ENCODE peak calls at places on chromosomes 6 and 20, in five cellular contexts. N is H1, K is heart left ventricle, T is body of pancreas, B is A549. M is an unnamed sample.

GRCh38 chr6:48486373-48486772 is 375.4 kb upstream of the PTCHD4 start:
- DNase-seq in B (no peak), T (no peak), N (no peak), K (no peak), M (no peak)

GRCh38 chr6:105836889-105837288 is 249.2 kb upstream of the PRDM1 start:
- DNase-seq in N (no peak), T (no peak), K (no peak), B (no peak), M (no peak)

GRCh38 chr20:52438326-52438963 is 246.9 kb upstream of the ZFP64 start:
- DNase-seq in K (no peak), T (no peak), B (no peak), N (peak), M (no peak)

GRCh38 chr6:50990750-50991446 is 172.2 kb downstream of the TFAP2B start:
- DNase-seq in N (no peak), B (no peak), K (no peak), T (no peak), M (no peak)

GRCh38 chr6:72461144-72461543 is 160.7 kb upstream of the KCNQ5 start:
- DNase-seq in N (no peak), T (no peak), K (no peak), B (no peak), M (no peak)

GRCh38 chr6:170289971-170290305 is 940 bp downstream of the DLL1 start:
- DNase-seq in T (no peak), K (no peak), N (no peak), B (no peak), M (no peak)

GRCh38 chr6:158039571-158040050 is 57.9 kb downstream of the SYNJ2 start:
- DNase-seq in T (no peak), N (no peak), K (no peak), B (no peak), M (peak)

GRCh38 chr6:136550330-136551071 is at the start of gene MAP7:
- DNase-seq in T (peak), B (peak), K (peak), N (peak), M (peak)

GRCh38 chr6:136403166-136403980 is 113.7 kb upstream of the BCLAF1 start:
- DNase-seq in B (peak), N (no peak), K (no peak), T (no peak), M (peak)

GRCh38 chr6:74940211-74940610 is 265.6 kb downstream of the COL12A1 start:
- DNase-seq in N (no peak), B (no peak), K (no peak), T (no peak), M (no peak)

GRCh38 chr20:48015136-48015925 is 230.1 kb upstream of the SULF2 start:
- DNase-seq in B (no peak), K (no peak), T (no peak), N (no peak), M (no peak)

GRCh38 chr20:5696011-5696559 is 54.1 kb upstream of the SHLD1 start:
- DNase-seq in T (no peak), B (peak), K (no peak), N (no peak), M (no peak)

GRCh38 chr20:21699216-21699508 is 6.3 kb upstream of the PAX1 start:
- DNase-seq in K (no peak), T (no peak), B (no peak), N (no peak), M (no peak)

GRCh38 chr6:96522469-96523009 is 933 bp downstream of the UFL1 start:
- DNase-seq in B (no peak), K (no peak), N (no peak), T (no peak), M (peak)

GRCh38 chr20:53681352-53682212 is 87.9 kb upstream of the ZNF217 start:
- DNase-seq in B (no peak), N (no peak), T (peak), K (no peak), M (no peak)

GRCh38 chr20:53677447-53678314 is 84.0 kb upstream of the ZNF217 start:
- DNase-seq in T (peak), B (peak), N (no peak), K (peak), M (peak)

GRCh38 chr20:53678315-53678989 is 84.8 kb upstream of the ZNF217 start:
- DNase-seq in T (no peak), B (no peak), N (no peak), K (no peak), M (no peak)

GRCh38 chr20:53678990-53679596 is 85.5 kb upstream of the ZNF217 start:
- DNase-seq in B (no peak), K (no peak), T (no peak), N (no peak), M (peak)

GRCh38 chr20:53679597-53680309 is 86.1 kb upstream of the ZNF217 start:
- DNase-seq in B (no peak), N (no peak), T (no peak), K (no peak), M (no peak)
- H3K4me3 ChIP-seq in B (no peak), N (no peak), T (no peak), K (no peak), M (no peak)

DNA sequence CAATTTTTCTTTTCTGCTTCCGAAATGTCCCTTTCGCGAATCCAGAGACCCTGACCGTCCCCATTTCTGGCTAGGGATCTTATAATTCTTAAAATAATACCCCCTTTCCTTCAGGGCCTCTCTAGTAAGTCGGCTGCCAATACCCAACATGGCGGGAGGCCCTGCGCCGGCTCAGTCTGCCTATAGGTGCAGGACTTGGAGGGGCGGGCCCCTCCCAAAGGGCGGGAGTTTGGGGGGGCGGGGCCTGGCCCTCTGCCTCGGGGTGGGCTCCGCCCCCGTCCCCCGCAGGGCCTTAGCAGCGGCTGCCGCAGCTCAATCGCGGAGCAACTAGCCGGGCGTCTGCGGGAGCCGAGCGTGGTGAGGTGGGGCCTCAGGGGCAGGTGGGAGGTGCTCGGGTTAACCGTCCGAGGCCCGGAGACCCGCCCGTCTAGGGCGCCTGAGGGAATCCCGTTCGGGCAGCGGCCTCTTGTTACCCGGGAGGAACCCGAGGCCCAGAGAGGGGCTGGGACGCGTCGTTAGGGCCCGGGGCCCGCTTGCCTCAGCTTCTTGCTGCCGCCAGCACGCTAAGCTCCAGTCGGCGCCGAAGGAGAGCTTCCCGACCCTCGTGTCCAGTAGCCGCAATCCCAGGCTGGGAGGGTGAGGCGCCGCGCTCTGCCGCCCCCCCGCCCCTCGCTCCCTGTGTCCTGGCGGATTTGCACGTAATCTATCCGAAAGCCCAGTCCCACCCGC is at the start of gene CEP250:
- DNase-seq in B (peak), N (peak), K (peak), T (peak), M (peak)
- TF ChIP-seq POLR2A in B (peak), N (peak), K (no peak), T (peak), M (peak)

GRCh38 chr6:108557494-108558371 is 3.0 kb upstream of the FOXO3 start:
- DNase-seq in N (peak), B (no peak), K (peak), T (peak), M (no peak)
- TF ChIP-seq CTCF in N (peak), B (no peak), K (peak), T (peak), M (no peak)

GRCh38 chr6:33420493-33421343 is 853 bp downstream of the SYNGAP1 start:
- DNase-seq in B (no peak), N (no peak), T (no peak), K (no peak), M (peak)
- H3K4me3 ChIP-seq in B (no peak), N (peak), T (no peak), K (peak), M (no peak)

GRCh38 chr6:43059168-43060033 is at the start of the genes KLC4 and MRPL2:
- DNase-seq in B (peak), K (peak), T (peak), N (peak), M (peak)
- TF ChIP-seq POLR2A in B (peak), K (no peak), T (peak), N (peak), M (peak)

GRCh38 chr20:15708984-15709598 is 864.2 kb downstream of the KIF16B start:
- DNase-seq in N (peak), B (peak), T (peak), K (peak), M (peak)
- TF ChIP-seq CTCF in N (peak), B (peak), T (peak), K (peak), M (peak)

GRCh38 chr20:19593762-19594161 is 164.3 kb upstream of the RIN2 start:
- DNase-seq in N (no peak), K (no peak), T (no peak), B (no peak), M (no peak)
- H3K4me3 ChIP-seq in N (no peak), K (no peak), T (no peak), B (no peak), M (no peak)

GRCh38 chr20:11888648-11889047 is 29.0 kb upstream of the BTBD3 start:
- DNase-seq in B (no peak), N (no peak), K (no peak), T (no peak), M (no peak)

GRCh38 chr20:11894072-11894471 is 23.6 kb upstream of the BTBD3 start:
- DNase-seq in N (no peak), B (no peak), T (no peak), K (no peak), M (no peak)

GRCh38 chr20:11890331-11891080 is 27.2 kb upstream of the BTBD3 start:
- DNase-seq in T (peak), B (peak), K (peak), N (peak), M (peak)

GRCh38 chr20:11891827-11892521 is 25.7 kb upstream of the BTBD3 start:
- DNase-seq in K (peak), T (peak), N (peak), B (peak), M (peak)

GRCh38 chr20:11891081-11891826 is 26.4 kb upstream of the BTBD3 start:
- DNase-seq in T (peak), K (peak), B (peak), N (peak), M (peak)
- TF ChIP-seq POLR2A in T (peak), K (no peak), B (no peak), N (no peak), M (no peak)

GRCh38 chr20:37081717-37082289 is 14.0 kb downstream of the RBL1 start:
- DNase-seq in K (no peak), N (no peak), B (no peak), T (no peak), M (peak)
- TF ChIP-seq CTCF in K (peak), N (no peak), B (peak), T (no peak), M (peak)

GRCh38 chr6:2875840-2876207 is 27.3 kb downstream of the SERPINB9 start:
- DNase-seq in B (no peak), K (peak), T (peak), N (no peak), M (peak)

GRCh38 chr6:2877057-2877882 is 25.8 kb downstream of the SERPINB9 start:
- DNase-seq in B (peak), T (no peak), K (no peak), N (no peak), M (no peak)

GRCh38 chr6:2873643-2874042 is 29.5 kb downstream of the SERPINB9 start:
- DNase-seq in N (no peak), T (no peak), B (no peak), K (no peak), M (no peak)

GRCh38 chr6:2877960-2878359 is 25.1 kb downstream of the SERPINB9 start:
- DNase-seq in B (no peak), T (no peak), N (no peak), K (no peak), M (no peak)

DNA sequence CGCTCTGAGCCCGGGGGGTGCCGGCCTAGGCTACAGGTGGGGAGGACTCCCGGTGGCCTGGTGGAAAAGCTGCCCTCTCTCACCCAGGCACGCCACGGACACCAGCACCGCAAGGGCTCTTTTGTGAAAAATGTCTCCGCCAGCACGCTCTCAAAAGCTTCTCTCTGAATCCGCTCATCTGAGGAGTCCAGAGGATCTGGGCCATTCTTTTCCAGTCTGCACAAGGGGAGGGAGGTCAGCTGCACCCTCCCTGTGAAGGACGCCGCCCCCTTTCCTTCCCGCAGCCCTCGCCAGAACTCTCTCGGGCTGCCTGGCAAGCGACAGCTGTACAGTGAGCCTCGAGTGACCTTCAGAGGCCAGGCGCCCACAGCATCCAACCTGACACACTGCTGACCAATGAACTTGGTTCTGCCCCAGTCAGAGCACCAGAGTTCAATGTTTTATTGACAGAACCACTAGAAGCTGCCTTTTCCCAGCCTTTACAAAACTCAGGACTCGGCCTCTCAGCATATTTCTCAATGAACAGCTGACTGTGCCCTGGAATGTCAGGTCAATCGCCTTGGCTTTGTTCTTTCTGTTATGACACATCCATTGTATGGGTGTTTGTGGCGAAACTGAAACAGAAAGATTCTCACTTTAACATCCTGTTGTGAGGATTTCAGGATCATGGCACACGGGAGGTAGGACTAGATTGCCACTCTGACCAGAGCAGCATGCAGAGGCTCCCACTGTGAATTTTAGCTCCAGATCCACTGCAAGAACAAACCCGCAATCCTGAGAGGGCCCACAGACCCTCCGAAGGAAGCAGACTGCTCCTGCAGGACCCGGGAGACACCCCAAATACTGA is 26.7 kb downstream of the SERPINB9 start:
- DNase-seq in N (no peak), B (peak), K (peak), T (peak), M (peak)
- H3K4me3 ChIP-seq in N (peak), B (peak), K (peak), T (no peak), M (no peak)